ENCODE peak calls at places on chromosomes 13 and 19, in nine cellular contexts. J is immature natural killer cell, K is fibroblast of the aortic adventitia, W is prostate gland, O is OCI-LY7, H is G401, C is neuronal stem cell, E is HT-29, N is NCI-H1694. Y is an unnamed sample.
A peak's percentile ranks its signal among the peaks of the same experiment; 100 is the strongest.

GRCh38 chr19:16892868-16893685 is 4.3 kb downstream of the F2RL3 start:
- DNase-seq in H (no peak), J (no peak), W (no peak), K (no peak), E (no peak), O (no peak), N (no peak), C (no peak), Y (no peak)

GRCh38 chr19:35211545-35212230 is 16.9 kb downstream of the FAM187B start:
- DNase-seq in H (no peak), C (no peak), W (peak; percentile 7), E (no peak), O (peak; percentile 71), K (no peak), N (no peak), J (peak; percentile 96), Y (peak; percentile 81)

GRCh38 chr13:37868691-37869505 is 674 bp downstream of the TRPC4 start:
- DNase-seq in H (no peak), N (no peak), J (no peak), W (no peak), K (peak; percentile 24), O (no peak), C (peak; percentile 31), E (no peak), Y (no peak)

GRCh38 chr13:21119526-21119925 is 56.8 kb downstream of the SKA3 start:
- DNase-seq in O (no peak), E (no peak), K (no peak), C (no peak), J (no peak), N (no peak), H (no peak), W (no peak), Y (no peak)

GRCh38 chr13:26230703-26231102 is 8.6 kb upstream of the RNF6 start:
- DNase-seq in H (no peak), K (no peak), E (peak; percentile 25), W (no peak), J (no peak), C (no peak), N (no peak), O (no peak), Y (no peak)

GRCh38 chr13:31945202-31945978 is 86.2 kb upstream of the FRY start:
- DNase-seq in H (peak; percentile 51), W (peak; percentile 17), N (peak; percentile 70), E (peak; percentile 96), K (peak; percentile 79), O (no peak), C (no peak), J (no peak), Y (peak; percentile 56)

GRCh38 chr19:33677745-33678426 is 56.1 kb downstream of the CHST8 start:
- DNase-seq in C (peak; percentile 23), W (no peak), N (no peak), H (no peak), J (no peak), K (no peak), E (peak; percentile 27), O (no peak), Y (peak; percentile 5)

GRCh38 chr19:29662604-29663404 is 2.5 kb upstream of the PLEKHF1 start:
- DNase-seq in W (peak; percentile 80), O (no peak), J (no peak), C (no peak), H (peak; percentile 85), N (no peak), E (peak; percentile 26), K (peak; percentile 99), Y (no peak)

GRCh38 chr19:3774621-3775373 is 2.8 kb upstream of the RAX2 start:
- DNase-seq in C (no peak), K (no peak), E (no peak), W (no peak), O (no peak), J (no peak), N (no peak), H (no peak), Y (no peak)

GRCh38 chr19:28980236-28980868 is 232.6 kb downstream of the UQCRFS1 start:
- DNase-seq in C (no peak), W (no peak), N (no peak), H (no peak), O (no peak), K (peak; percentile 81), E (peak; percentile 9), J (no peak), Y (no peak)

GRCh38 chr13:105202384-105202783 is 1333.1 kb downstream of the EFNB2 start:
- DNase-seq in O (no peak), N (no peak), H (peak; percentile 41), C (peak; percentile 14), W (no peak), K (peak; percentile 4), J (no peak), E (peak; percentile 67), Y (peak; percentile 43)

GRCh38 chr19:10761443-10762242 is 43.8 kb downstream of the DNM2 start:
- DNase-seq in E (no peak), J (no peak), O (no peak), H (no peak), W (no peak), K (no peak), N (no peak), C (no peak), Y (no peak)

GRCh38 chr13:109776575-109776974 is 9.8 kb downstream of the IRS2 start:
- DNase-seq in C (no peak), O (no peak), W (no peak), K (no peak), N (no peak), J (no peak), H (no peak), E (no peak), Y (no peak)

GRCh38 chr19:48203227-48203793 is 32.8 kb downstream of the ZSWIM9 start:
- DNase-seq in H (no peak), W (no peak), K (no peak), J (no peak), E (no peak), N (peak; percentile 51), O (peak; percentile 28), C (no peak), Y (no peak)

GRCh38 chr19:51697169-51697776 is 4.1 kb downstream of the SPACA6 start:
- DNase-seq in J (no peak), H (no peak), W (no peak), K (no peak), N (no peak), C (no peak), E (no peak), O (no peak), Y (no peak)

GRCh38 chr13:101942535-101943157 is 459.2 kb downstream of the FGF14 start:
- DNase-seq in K (no peak), E (no peak), C (no peak), O (no peak), N (no peak), H (no peak), W (no peak), J (no peak), Y (no peak)

GRCh38 chr13:107250626-107251025 is 682.7 kb upstream of the ARGLU1 start:
- DNase-seq in O (no peak), H (no peak), N (no peak), W (no peak), E (no peak), K (no peak), C (no peak), J (no peak), Y (no peak)

GRCh38 chr13:62250501-62251175 is 835.0 kb upstream of the PCDH20 start:
- DNase-seq in K (no peak), H (no peak), E (peak; percentile 11), J (no peak), W (no peak), O (no peak), N (no peak), C (no peak), Y (no peak)

GRCh38 chr19:47239152-47239551 is 8.2 kb upstream of the BBC3 start:
- DNase-seq in C (no peak), J (no peak), E (no peak), H (peak; percentile 49), N (no peak), O (peak; percentile 36), W (no peak), K (no peak), Y (no peak)

GRCh38 chr13:35957174-35957867 is 173.9 kb downstream of the DCLK1 start:
- DNase-seq in H (no peak), W (no peak), C (no peak), J (no peak), N (no peak), E (no peak), K (peak; percentile 80), O (no peak), Y (no peak)

GRCh38 chr13:46100191-46100877 is 4.5 kb downstream of the CPB2 start:
- DNase-seq in E (no peak), K (no peak), C (no peak), H (no peak), O (peak; percentile 2), W (no peak), J (no peak), N (no peak), Y (peak; percentile 65)

GRCh38 chr19:4058696-4059492 is 7.8 kb downstream of the ZBTB7A start:
- DNase-seq in E (no peak), W (no peak), N (no peak), O (no peak), J (no peak), K (no peak), H (peak; percentile 71), C (no peak), Y (no peak)

GRCh38 chr19:29620931-29621351 is 14.9 kb downstream of the POP4 start:
- DNase-seq in O (no peak), W (no peak), N (no peak), E (no peak), C (no peak), J (peak; percentile 19), K (no peak), H (no peak), Y (no peak)

GRCh38 chr13:95624020-95624419 is 20.5 kb downstream of the DZIP1 start:
- DNase-seq in E (peak; percentile 71), C (peak; percentile 51), K (peak; percentile 73), O (peak; percentile 38), H (peak; percentile 49), N (no peak), W (no peak), J (peak; percentile 18), Y (peak; percentile 55)

GRCh38 chr19:15911599-15912237 is 13.8 kb upstream of the CYP4F2 start:
- DNase-seq in N (no peak), K (no peak), E (no peak), J (no peak), O (no peak), W (peak; percentile 35), C (no peak), H (no peak), Y (no peak)

GRCh38 chr13:109140054-109140776 is 510.8 kb downstream of the MYO16 start:
- DNase-seq in E (no peak), H (no peak), N (no peak), K (no peak), C (no peak), O (no peak), J (no peak), W (no peak), Y (no peak)

GRCh38 chr19:3968556-3969434 is 2.1 kb downstream of the DAPK3 start:
- DNase-seq in N (peak; percentile 4), K (peak; percentile 99), H (peak; percentile 67), W (peak; percentile 92), O (no peak), C (peak; percentile 97), E (peak; percentile 49), J (no peak), Y (no peak)

GRCh38 chr13:52001120-52001731 is 10.0 kb downstream of the ATP7B start:
- DNase-seq in N (peak; percentile 28), O (peak; percentile 75), C (no peak), W (no peak), H (peak; percentile 53), K (peak; percentile 70), J (peak; percentile 39), E (peak; percentile 65), Y (peak; percentile 69)

GRCh38 chr13:27379694-27380596 is 44.5 kb upstream of the GTF3A start:
- DNase-seq in O (peak; percentile 55), C (peak; percentile 69), N (peak; percentile 64), H (peak; percentile 44), K (peak; percentile 62), W (peak; percentile 26), J (peak; percentile 17), E (peak; percentile 99), Y (peak; percentile 93)

Y was measured in KBM-7.